ENCODE peak calls at places on chromosomes 5 and 9, in eight cellular contexts. D is neural progenitor cell; O is CD4-positive, alpha-beta memory T cell; Z is body of pancreas; W is heart left ventricle; K is GM23338; X is tibial artery; L is substantia nigra. F is an unnamed sample.

GRCh38 chr9:3875371-3876132 is 349.8 kb upstream of the RFX3 start:
- DNase-seq in K (no peak), X (no peak), L (no peak), W (no peak), Z (no peak), D (no peak), O (no peak), F (no peak)

GRCh38 chr5:121805931-121806330 is 45.8 kb upstream of the FTMT start:
- DNase-seq in X (no peak), K (no peak), O (no peak), D (no peak), W (no peak), L (no peak), Z (no peak), F (no peak)

GRCh38 chr5:51043740-51044139 is 339.5 kb upstream of the ISL1 start:
- DNase-seq in X (no peak), O (no peak), L (no peak), D (no peak), W (no peak), K (no peak), Z (no peak), F (no peak)

GRCh38 chr5:643351-643801 is 31.2 kb downstream of the CEP72 start:
- DNase-seq in O (no peak), L (no peak), Z (no peak), K (no peak), D (no peak), X (no peak), W (no peak), F (no peak)

GRCh38 chr5:75028090-75028489 is 24.3 kb downstream of the GCNT4 start:
- DNase-seq in D (no peak), K (no peak), O (no peak), L (no peak), Z (no peak), X (no peak), W (no peak), F (no peak)

GRCh38 chr5:53194086-53194485 is 84.5 kb upstream of the MOCS2 start:
- DNase-seq in L (no peak), O (no peak), K (no peak), D (no peak), Z (no peak), X (no peak), W (no peak), F (no peak)

GRCh38 chr9:74960548-74960947 is 7.8 kb upstream of the C9orf40 start:
- DNase-seq in K (no peak), O (no peak), W (no peak), D (no peak), L (no peak), Z (no peak), X (no peak), F (no peak)

GRCh38 chr5:140344683-140345423 is 1.6 kb downstream of the HBEGF start:
- DNase-seq in W (no peak), Z (no peak), L (no peak), K (peak), O (no peak), D (no peak), X (no peak), F (no peak)

GRCh38 chr5:128143911-128144310 is 60.3 kb downstream of the SLC12A2 start:
- DNase-seq in Z (no peak), W (no peak), L (no peak), O (no peak), K (no peak), X (no peak), D (no peak), F (no peak)

GRCh38 chr9:77846957-77847574 is 184.5 kb downstream of the GNAQ start:
- DNase-seq in D (no peak), O (no peak), Z (no peak), X (peak), K (no peak), W (peak), L (no peak), F (no peak)

GRCh38 chr5:10456583-10457562 is 15.2 kb downstream of the ROPN1L start:
- DNase-seq in Z (no peak), X (no peak), L (no peak), O (no peak), K (no peak), W (no peak), D (no peak), F (no peak)

GRCh38 chr9:105296889-105297288 is 52.4 kb downstream of the SLC44A1 start:
- DNase-seq in Z (no peak), W (no peak), X (no peak), O (no peak), K (peak), D (peak), L (no peak), F (no peak)

GRCh38 chr5:10760033-10760975 is 730 bp downstream of the DAP start:
- DNase-seq in Z (peak), W (peak), X (peak), D (peak), L (peak), K (peak), O (peak), F (no peak)

GRCh38 chr9:89430995-89431394 is 66.9 kb downstream of the SEMA4D start:
- DNase-seq in Z (no peak), D (no peak), X (no peak), L (no peak), O (no peak), K (no peak), W (no peak), F (no peak)

GRCh38 chr9:22997923-22998322 is 551.3 kb downstream of the DMRTA1 start:
- DNase-seq in L (no peak), X (no peak), K (no peak), Z (no peak), D (no peak), W (no peak), O (no peak), F (no peak)

GRCh38 chr5:135012951-135013391 is 21.1 kb downstream of the PITX1 start:
- DNase-seq in Z (no peak), K (no peak), O (no peak), X (no peak), W (no peak), D (no peak), L (no peak), F (no peak)

DNA sequence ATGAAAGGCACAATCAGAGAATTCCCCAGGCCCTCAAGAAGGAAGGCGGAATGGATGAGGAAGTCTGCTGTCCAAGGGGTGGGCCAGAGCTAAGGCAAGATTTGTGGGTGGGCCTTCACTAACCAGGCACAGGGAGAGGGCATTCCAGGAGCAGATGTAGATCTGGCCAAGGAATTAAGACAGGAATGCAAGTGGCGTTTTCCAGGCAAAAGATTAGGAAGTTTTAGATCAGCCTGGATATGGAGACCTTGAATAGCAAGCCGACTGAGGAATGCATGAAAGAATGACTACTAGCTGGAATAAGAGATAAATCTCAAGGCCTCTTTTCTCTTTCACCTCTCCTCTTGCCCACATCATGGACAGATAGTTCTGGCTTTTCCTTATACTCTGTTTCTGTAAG is 68.5 kb downstream of the GHR start:
- DNase-seq in K (peak), Z (no peak), D (peak), W (no peak), O (no peak), X (no peak), L (no peak), F (no peak)
- H3K27ac ChIP-seq in K (no peak), Z (no peak), D (no peak), W (peak), O (no peak), X (no peak), L (no peak), F (no peak)

DNA sequence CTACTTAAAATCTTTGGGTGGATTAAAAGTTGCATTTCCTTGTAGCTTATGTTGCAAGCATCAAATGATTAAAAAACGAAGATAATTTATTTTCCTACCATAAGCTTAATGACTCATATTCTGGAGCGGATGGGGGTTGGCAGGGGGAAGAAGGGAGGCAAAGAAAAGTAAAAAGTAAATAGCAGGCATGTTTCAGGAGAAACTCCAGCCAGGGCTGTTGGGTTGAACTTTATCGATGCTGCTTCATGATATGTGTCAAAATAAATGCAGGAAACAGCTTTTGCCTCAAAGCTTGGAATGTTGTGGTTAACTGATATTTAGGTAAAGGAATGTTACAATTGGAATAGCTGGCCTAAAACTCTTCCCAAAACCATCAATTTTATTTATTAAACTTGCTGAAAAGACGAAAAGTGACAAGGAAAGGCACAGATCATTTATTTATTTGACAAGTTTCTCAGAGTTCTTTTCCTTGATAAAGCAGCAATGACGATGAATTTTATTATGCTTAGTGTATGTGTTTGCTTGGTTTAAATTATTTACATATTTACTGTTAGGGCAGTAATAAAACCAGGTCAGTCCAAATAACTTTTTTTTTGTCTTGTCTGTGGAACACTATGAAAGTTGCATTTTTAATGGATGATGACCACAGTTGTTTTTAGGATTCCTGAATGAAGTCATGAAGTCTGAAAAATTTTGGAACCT is 177.9 kb downstream of the PCSK1 start:
- DNase-seq in X (peak), D (no peak), K (no peak), Z (no peak), W (no peak), O (no peak), L (no peak), F (no peak)
- H3K27ac ChIP-seq in X (peak), D (no peak), K (no peak), Z (peak), W (no peak), O (no peak), L (no peak), F (no peak)

DNA sequence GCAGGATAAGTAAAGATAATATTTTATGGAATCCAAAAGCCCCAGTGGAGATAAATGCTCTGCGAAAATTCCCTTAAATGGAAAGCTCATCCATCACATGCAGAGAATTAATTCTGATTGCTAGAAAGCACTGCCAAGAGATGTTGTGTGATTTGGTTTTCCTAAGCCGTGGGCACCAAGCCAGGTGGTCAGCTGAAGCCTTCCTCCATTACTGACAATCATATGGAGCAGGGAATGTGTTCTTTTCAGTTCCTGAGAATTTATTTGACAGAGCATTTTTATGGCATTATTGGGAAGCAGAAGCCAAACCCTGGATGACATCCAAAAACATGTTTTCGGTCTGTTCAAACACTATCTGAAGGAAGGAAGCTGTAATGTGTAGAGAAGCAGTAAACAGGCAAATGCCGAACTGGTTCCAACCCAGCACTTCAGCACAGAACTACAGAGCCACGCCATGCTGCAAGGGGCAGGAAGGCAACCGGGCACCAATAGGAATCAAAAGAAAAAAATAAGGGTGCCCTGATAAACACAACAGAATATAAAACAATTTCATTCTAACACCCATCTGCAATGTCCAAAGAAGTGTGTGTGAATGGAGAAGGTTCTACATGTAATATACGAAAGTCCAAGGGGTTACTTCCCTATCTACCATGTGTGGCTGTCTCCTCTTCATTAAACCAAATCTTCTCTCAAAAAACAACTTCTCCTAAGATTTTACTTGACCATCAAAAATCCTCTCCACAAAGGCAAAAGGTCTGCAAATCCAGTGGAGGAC is 12.3 kb downstream of the ARSB start:
- DNase-seq in W (peak), K (no peak), O (no peak), Z (peak), L (no peak), D (no peak), X (peak), F (no peak)
- H3K27ac ChIP-seq in W (no peak), K (no peak), O (no peak), Z (peak), L (peak), D (no peak), X (no peak), F (peak)

GRCh38 chr9:124513374-124513994 is 6.3 kb upstream of the NR5A1 start:
- DNase-seq in Z (no peak), O (no peak), L (no peak), W (no peak), D (no peak), K (no peak), X (no peak), F (no peak)

GRCh38 chr9:124511891-124512805 is 4.9 kb upstream of the NR5A1 start:
- DNase-seq in K (no peak), X (no peak), O (no peak), D (no peak), Z (no peak), L (no peak), W (no peak), F (no peak)

GRCh38 chr9:124511426-124511840 is 4.2 kb upstream of the NR5A1 start:
- DNase-seq in L (no peak), D (no peak), Z (no peak), K (peak), W (no peak), O (no peak), X (no peak), F (no peak)

GRCh38 chr9:124512806-124513204 is 5.6 kb upstream of the NR5A1 start:
- DNase-seq in L (no peak), D (no peak), O (no peak), W (no peak), Z (no peak), K (no peak), X (no peak), F (no peak)

GRCh38 chr9:124510650-124511425 is 3.6 kb upstream of the NR5A1 start:
- DNase-seq in D (no peak), O (no peak), K (no peak), Z (no peak), W (no peak), L (no peak), X (no peak), F (no peak)
- H3K27ac ChIP-seq in D (no peak), O (no peak), K (no peak), Z (no peak), W (no peak), L (no peak), X (no peak), F (no peak)

DNA sequence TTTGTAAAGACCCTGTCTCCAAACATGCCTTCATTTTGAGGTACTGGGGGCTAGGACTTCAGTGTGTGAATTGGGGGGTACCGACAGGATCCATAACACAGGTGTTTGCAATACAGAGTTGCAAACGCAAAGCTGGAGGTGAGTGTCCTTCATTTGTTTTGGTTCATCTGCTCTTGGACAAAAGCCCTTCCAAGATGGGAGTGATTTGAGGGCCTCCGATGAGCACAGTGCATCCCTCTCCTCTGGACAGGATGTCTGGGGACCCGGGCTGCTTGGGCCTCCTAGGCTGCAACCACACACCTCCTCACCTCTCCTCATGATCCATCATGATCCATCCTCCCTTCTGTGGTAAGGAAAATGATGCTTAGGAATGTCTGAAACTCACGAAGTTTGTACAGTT is 23.8 kb downstream of the FGD3 start:
- DNase-seq in W (no peak), O (no peak), K (no peak), D (no peak), X (no peak), Z (no peak), L (no peak), F (no peak)
- H3K27ac ChIP-seq in W (no peak), O (peak), K (peak), D (peak), X (no peak), Z (no peak), L (no peak), F (no peak)

GRCh38 chr9:86098793-86099694 is at the start of gene GOLM1:
- DNase-seq in W (peak), O (no peak), X (peak), Z (peak), D (peak), K (peak), L (peak), F (peak)
- H3K27ac ChIP-seq in W (peak), O (no peak), X (peak), Z (peak), D (no peak), K (no peak), L (peak), F (peak)

GRCh38 chr5:67033893-67034605 is 162.6 kb downstream of the CD180 start:
- DNase-seq in X (no peak), L (no peak), O (no peak), K (no peak), W (no peak), D (no peak), Z (no peak), F (no peak)
- H3K27ac ChIP-seq in X (no peak), L (no peak), O (no peak), K (no peak), W (no peak), D (no peak), Z (no peak), F (no peak)